ENCODE peak calls at places on chromosomes 4 and X, in five cellular contexts. F is spleen, W is endothelial cell of umbilical vein, E is sigmoid colon, A is suprapubic skin. D is an unnamed sample.
A peak's percentile ranks its signal among the peaks of the same experiment; 100 is the strongest.

GRCh38 chrX:76428243-76429130 is 977 bp downstream of the MAGEE1 start:
- DNase-seq in F (peak; percentile 90), W (no peak), E (peak; percentile 68), A (peak; percentile 60), D (peak; percentile 40)

GRCh38 chrX:276588-277171 is 4.5 kb upstream of the PLCXD1 start:
- DNase-seq in F (peak; percentile 85), W (no peak), E (peak; percentile 71), A (no peak), D (peak; percentile 74)

GRCh38 chr4:121484633-121485032 is 103.8 kb upstream of the QRFPR start:
- DNase-seq in F (peak; percentile 51), W (peak; percentile 47), E (no peak), A (no peak), D (no peak)

GRCh38 chr4:70747874-70748273 is 26.1 kb downstream of the RUFY3 start:
- DNase-seq in F (no peak), W (no peak), E (no peak), A (no peak), D (no peak)

GRCh38 chrX:145848451-145848850 is 30.8 kb downstream of the SLITRK2 start:
- DNase-seq in F (no peak), W (no peak), E (no peak), A (no peak), D (no peak)

GRCh38 chrX:118724775-118725174 is 2.6 kb upstream of the IL13RA1 start:
- DNase-seq in F (no peak), W (no peak), E (no peak), A (no peak), D (no peak)

GRCh38 chr4:16225996-16226815 is at the start of gene TAPT1:
- DNase-seq in F (peak; percentile 97), W (peak; percentile 54), E (peak; percentile 89), A (peak; percentile 85), D (peak; percentile 76)

GRCh38 chr4:80071643-80072606 is 1.1 kb downstream of the ANTXR2 start:
- DNase-seq in F (peak; percentile 90), W (no peak), E (peak; percentile 78), A (peak; percentile 80), D (peak; percentile 52)

GRCh38 chr4:123397276-123398150 is 918 bp downstream of the SPRY1 start:
- DNase-seq in F (peak; percentile 88), W (peak; percentile 73), E (peak; percentile 78), A (peak; percentile 78), D (no peak)

GRCh38 chrX:51395474-51395806 is 62.8 kb downstream of the NUDT10 start:
- DNase-seq in F (no peak), W (no peak), E (no peak), A (no peak), D (no peak)

GRCh38 chrX:51395807-51396728 is 63.4 kb downstream of the NUDT10 start:
- DNase-seq in F (peak; percentile 81), W (no peak), E (peak; percentile 62), A (no peak), D (no peak)
- TF ChIP-seq POLR2A in F (no peak), W (no peak), E (no peak), A (no peak), D (no peak)

GRCh38 chr4:153679476-153679875 is 4.6 kb upstream of the TLR2 start:
- DNase-seq in F (peak; percentile 53), W (no peak), E (no peak), A (no peak), D (no peak)

GRCh38 chr4:153683763-153684181 is 308 bp upstream of the TLR2 start:
- DNase-seq in F (no peak), W (no peak), E (no peak), A (no peak), D (no peak)

DNA sequence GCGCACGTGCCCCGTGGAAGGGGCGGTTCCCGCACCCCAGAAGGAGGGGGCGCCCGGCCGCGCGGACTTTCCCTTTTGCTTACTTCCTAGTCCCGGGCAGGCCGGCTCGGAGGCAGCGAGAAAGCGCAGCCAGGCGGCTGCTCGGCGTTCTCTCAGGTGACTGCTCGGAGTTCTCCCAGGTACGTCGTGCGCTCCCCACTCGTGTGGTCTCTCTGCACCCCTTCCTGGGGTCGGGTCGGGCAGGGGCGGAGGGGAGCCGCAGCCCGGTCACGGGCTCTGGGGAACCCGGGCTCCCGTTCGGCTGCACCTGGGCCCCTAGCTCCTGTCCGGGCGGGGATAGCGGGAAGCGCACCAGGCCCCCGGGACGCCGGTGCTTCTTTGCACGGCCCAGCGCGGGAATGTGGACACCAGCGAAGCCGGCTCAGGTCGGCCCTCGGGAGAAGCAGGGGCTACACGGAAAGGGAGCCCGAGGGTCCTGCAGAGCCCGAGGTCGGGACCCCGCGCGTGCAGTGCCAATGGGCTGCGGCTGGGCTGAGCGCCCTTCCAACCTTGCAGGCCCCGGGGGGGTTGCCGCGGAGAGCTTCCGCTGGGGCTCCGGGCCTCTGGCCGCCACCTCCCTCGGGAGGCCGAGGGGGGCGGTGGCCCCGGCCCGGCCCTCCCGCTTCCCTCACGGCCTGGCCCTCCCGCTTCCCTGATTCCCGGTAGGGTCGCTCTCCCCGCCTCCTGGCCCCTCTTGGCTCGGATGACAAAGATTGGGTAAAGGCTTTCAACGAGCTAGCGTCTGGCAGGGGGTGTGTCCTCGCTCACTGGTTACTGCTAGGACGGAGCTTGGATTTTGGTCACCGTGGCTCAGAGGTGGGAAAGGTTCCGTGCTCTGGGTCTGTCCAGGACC is at the start of gene TLR2:
- DNase-seq in F (peak; percentile 97), W (peak; percentile 17), E (peak; percentile 86), A (peak; percentile 82), D (peak; percentile 58)
- TF ChIP-seq POLR2AphosphoS5 in F (peak; percentile 80), W (no peak), E (peak; percentile 55), A (no peak), D (no peak)

DNA sequence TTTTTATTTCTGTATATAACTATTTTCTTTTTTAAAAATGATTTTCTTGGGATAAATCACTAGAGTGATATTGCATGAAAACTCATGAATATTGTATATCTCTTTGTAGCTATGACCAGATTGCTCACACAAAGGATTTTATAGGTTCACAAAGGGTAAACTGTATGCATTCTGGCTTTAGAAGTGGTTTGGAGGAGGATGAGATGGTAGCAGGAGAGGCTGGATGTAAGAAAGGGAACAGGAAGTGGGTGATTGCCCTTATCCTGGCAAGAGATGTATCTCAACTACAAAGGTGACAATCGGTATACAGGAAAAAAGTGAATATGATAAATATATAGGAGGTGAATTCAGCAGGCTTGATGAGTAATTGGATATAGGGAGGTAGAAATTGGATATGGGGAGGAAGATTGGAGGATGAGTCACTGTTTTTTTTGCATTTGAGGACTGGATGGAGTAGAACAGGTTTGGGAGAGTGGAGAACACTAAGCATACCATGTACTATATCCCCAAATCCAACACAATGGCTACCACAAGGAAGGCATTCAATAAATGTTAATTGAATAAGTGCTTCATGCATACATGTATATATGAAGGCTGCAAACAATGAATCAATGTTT is 9.9 kb downstream of the FGG start:
- DNase-seq in F (no peak), W (no peak), E (no peak), A (no peak), D (no peak)
- TF ChIP-seq POLR2A in F (no peak), W (no peak), E (no peak), A (no peak), D (no peak)

GRCh38 chr4:87078987-87079469 is 141.4 kb downstream of the KLHL8 start:
- DNase-seq in F (no peak), W (peak; percentile 71), E (peak; percentile 81), A (peak; percentile 67), D (no peak)
- TF ChIP-seq POLR2AphosphoS5 in F (no peak), W (no peak), E (peak; percentile 48), A (peak; percentile 49), D (no peak)

GRCh38 chr4:151099226-151099975 is at the start of gene RPS3A:
- DNase-seq in F (peak; percentile 98), W (peak; percentile 99), E (peak; percentile 98), A (peak; percentile 97), D (peak; percentile 96)
- TF ChIP-seq POLR2A in F (no peak), W (peak; percentile 98), E (peak; percentile 54), A (peak; percentile 54), D (peak; percentile 62)

D was measured in breast epithelium.